ENCODE peak calls at places on chromosome 1, in ten cellular contexts. M, A, V, S, T, E, X, Q, U and D are unnamed samples.

GRCh38 chr1:27527223-27527856 is 37.4 kb upstream of the WASF2 start:
- DNase-seq in Q (peak), S (no peak), E (peak), U (no peak), T (peak), A (no peak), X (no peak), M (peak), V (no peak), D (peak)

GRCh38 chr1:156897078-156897825 is 3.7 kb downstream of the PEAR1 start:
- DNase-seq in U (no peak), A (peak), M (no peak), Q (no peak), E (no peak), X (peak), V (no peak), S (no peak), T (no peak), D (no peak)

GRCh38 chr1:28813931-28814465 is 2.0 kb downstream of the OPRD1 start:
- DNase-seq in Q (no peak), S (no peak), A (no peak), X (no peak), V (no peak), U (no peak), M (no peak), T (no peak), E (no peak), D (no peak)

GRCh38 chr1:185561629-185562028 is 172.6 kb upstream of the HMCN1 start:
- DNase-seq in M (no peak), X (no peak), E (no peak), U (no peak), S (no peak), V (no peak), T (no peak), A (peak), Q (no peak), D (no peak)

GRCh38 chr1:3042481-3042880 is 21.2 kb downstream of the ACTRT2 start:
- DNase-seq in X (no peak), U (peak), E (no peak), V (no peak), S (no peak), T (no peak), M (no peak), A (no peak), Q (no peak), D (no peak)

GRCh38 chr1:150516616-150517015 is 1.1 kb downstream of the FALEC start:
- DNase-seq in A (no peak), M (no peak), Q (no peak), X (no peak), V (no peak), S (no peak), E (no peak), U (no peak), T (no peak), D (no peak)

GRCh38 chr1:110765640-110766335 is 91.0 kb upstream of the KCNA3 start:
- DNase-seq in U (no peak), X (no peak), M (no peak), V (no peak), S (peak), A (peak), Q (peak), T (peak), E (no peak), D (no peak)

GRCh38 chr1:89910780-89911179 is 84.1 kb upstream of the ZNF326 start:
- DNase-seq in M (no peak), U (no peak), X (no peak), Q (no peak), S (no peak), T (no peak), V (no peak), A (peak), E (no peak), D (no peak)

GRCh38 chr1:99546432-99547416 is 99.2 kb upstream of the PALMD start:
- DNase-seq in M (no peak), X (no peak), S (no peak), V (no peak), E (no peak), U (no peak), T (no peak), A (no peak), Q (no peak), D (no peak)

GRCh38 chr1:2091611-2092604 is 41.7 kb downstream of the PRKCZ start:
- DNase-seq in Q (no peak), M (peak), A (no peak), S (peak), V (peak), U (no peak), X (no peak), T (peak), E (no peak), D (no peak)